ENCODE peak calls at places on chromosomes 3 and 15, in nine cellular contexts. Z, D, Y, O, Q, H, J, X and U are unnamed samples.

GRCh38 chr15:40957581-40958051 is 4.3 kb downstream of the CHAC1 start:
- DNase-seq in Z (no peak), D (no peak), Y (no peak), O (no peak), Q (no peak), H (no peak), J (no peak), X (no peak), U (no peak)

GRCh38 chr3:105322570-105323273 is 44.0 kb upstream of the ALCAM start:
- DNase-seq in Z (no peak), D (no peak), Y (no peak), O (no peak), Q (no peak), H (no peak), J (no peak), X (no peak), U (no peak)

GRCh38 chr3:16249336-16249735 is 15.4 kb downstream of the DPH3 start:
- DNase-seq in Z (peak; percentile 38), D (no peak), Y (no peak), O (no peak), Q (no peak), H (no peak), J (no peak), X (peak; percentile 39), U (peak; percentile 27)

GRCh38 chr15:84800365-84800806 is 16.8 kb upstream of the ALPK3 start:
- DNase-seq in Z (no peak), D (no peak), Y (no peak), O (no peak), Q (no peak), H (no peak), J (no peak), X (no peak), U (no peak)

GRCh38 chr3:100231668-100232067 is 29.1 kb upstream of the TBC1D23 start:
- DNase-seq in Z (peak; percentile 33), D (no peak), Y (no peak), O (no peak), Q (no peak), H (no peak), J (no peak), X (no peak), U (no peak)

GRCh38 chr15:41713047-41713446 is 52.8 kb downstream of the MGA start:
- DNase-seq in Z (no peak), D (no peak), Y (no peak), O (no peak), Q (no peak), H (no peak), J (no peak), X (no peak), U (no peak)

GRCh38 chr3:193928354-193929209 is 207.4 kb upstream of the HES1 start:
- DNase-seq in Z (no peak), D (no peak), Y (no peak), O (no peak), Q (no peak), H (no peak), J (no peak), X (no peak), U (peak; percentile 62)

GRCh38 chr15:66404532-66404931 is 17.8 kb downstream of the MAP2K1 start:
- DNase-seq in Z (no peak), D (no peak), Y (no peak), O (no peak), Q (no peak), H (no peak), J (no peak), X (no peak), U (no peak)

GRCh38 chr3:122680381-122681293 is at the start of gene PARP14:
- DNase-seq in Z (peak; percentile 42), D (peak; percentile 45), Y (no peak), O (peak; percentile 84), Q (peak; percentile 35), H (peak; percentile 65), J (peak; percentile 52), X (peak; percentile 83), U (peak; percentile 72)

GRCh38 chr3:127762077-127762786 is 60.1 kb downstream of the MGLL start:
- DNase-seq in Z (no peak), D (no peak), Y (no peak), O (no peak), Q (no peak), H (no peak), J (no peak), X (no peak), U (no peak)

GRCh38 chr15:44157679-44158078 is 37.4 kb downstream of the FRMD5 start:
- DNase-seq in Z (peak; percentile 83), D (no peak), Y (no peak), O (no peak), Q (no peak), H (no peak), J (no peak), X (peak; percentile 95), U (peak; percentile 5)

GRCh38 chr3:45280227-45280626 is 54.1 kb upstream of the TMEM158 start:
- DNase-seq in Z (no peak), D (no peak), Y (no peak), O (no peak), Q (no peak), H (no peak), J (no peak), X (no peak), U (no peak)

GRCh38 chr3:17577795-17578520 is 164.5 kb downstream of the TBC1D5 start:
- DNase-seq in Z (peak; percentile 3), D (no peak), Y (no peak), O (no peak), Q (no peak), H (no peak), J (no peak), X (no peak), U (no peak)

GRCh38 chr3:141302364-141303141 is 65.8 kb upstream of the ZBTB38 start:
- DNase-seq in Z (peak; percentile 93), D (no peak), Y (no peak), O (no peak), Q (no peak), H (no peak), J (no peak), X (no peak), U (no peak)

GRCh38 chr3:186540444-186541226 is 3.5 kb downstream of the CRYGS start:
- DNase-seq in Z (peak; percentile 67), D (peak; percentile 68), Y (peak; percentile 80), O (peak; percentile 82), Q (peak; percentile 69), H (peak; percentile 87), J (peak; percentile 80), X (peak; percentile 74), U (peak; percentile 89)

GRCh38 chr15:87681054-87681453 is 575.5 kb downstream of the NTRK3 start:
- DNase-seq in Z (no peak), D (no peak), Y (no peak), O (no peak), Q (no peak), H (no peak), J (no peak), X (no peak), U (no peak)

GRCh38 chr15:67144609-67145306 is 79.4 kb downstream of the SMAD3 start:
- DNase-seq in Z (no peak), D (no peak), Y (no peak), O (peak; percentile 53), Q (no peak), H (no peak), J (no peak), X (no peak), U (no peak)

GRCh38 chr3:53473422-53473821 is 21.0 kb upstream of the CACNA1D start:
- DNase-seq in Z (no peak), D (no peak), Y (no peak), O (no peak), Q (no peak), H (no peak), J (no peak), X (no peak), U (no peak)

GRCh38 chr15:63497642-63498100 is 6.7 kb upstream of the USP3 start:
- DNase-seq in Z (no peak), D (no peak), Y (no peak), O (no peak), Q (peak; percentile 77), H (peak; percentile 62), J (peak; percentile 72), X (no peak), U (no peak)

GRCh38 chr15:69939513-69940440 is 157.9 kb downstream of the TLE3 start:
- DNase-seq in Z (no peak), D (no peak), Y (no peak), O (no peak), Q (no peak), H (no peak), J (no peak), X (no peak), U (no peak)